ENCODE peak calls at places on chromosome 19, in ten cellular contexts. M is ovary; Y is CD8-positive, alpha-beta T cell; N is breast epithelium; J is neural progenitor cell; I is fibroblast of mammary gland; A is uterus; B is Peyer's patch; U is pancreas; G is lower leg skin. O is an unnamed sample.

GRCh38 chr19:28878862-28879566 is 333.9 kb downstream of the UQCRFS1 start:
- DNase-seq in M (peak), Y (peak), N (peak), J (peak), I (peak), A (peak), B (peak), U (no peak), G (peak), O (no peak)

GRCh38 chr19:5045956-5046338 is 77.0 kb downstream of the KDM4B start:
- DNase-seq in M (no peak), Y (no peak), N (no peak), J (no peak), I (no peak), A (no peak), B (no peak), U (no peak), G (no peak), O (no peak)

GRCh38 chr19:6891761-6892385 is 4.5 kb downstream of the ADGRE1 start:
- DNase-seq in M (no peak), Y (no peak), N (no peak), J (no peak), I (no peak), A (no peak), B (no peak), U (no peak), G (no peak), O (no peak)

GRCh38 chr19:56660381-56661105 is 11.0 kb downstream of the ZNF835 start:
- DNase-seq in M (peak), Y (no peak), N (no peak), J (no peak), I (no peak), A (no peak), B (no peak), U (peak), G (no peak), O (no peak)

GRCh38 chr19:2627319-2627829 is 75.1 kb downstream of the GNG7 start:
- DNase-seq in M (peak), Y (no peak), N (peak), J (no peak), I (peak), A (peak), B (peak), U (peak), G (peak), O (peak)

GRCh38 chr19:47098608-47099007 is 15.0 kb downstream of the ZC3H4 start:
- DNase-seq in M (no peak), Y (no peak), N (no peak), J (no peak), I (no peak), A (no peak), B (no peak), U (no peak), G (no peak), O (no peak)

GRCh38 chr19:33417751-33418150 is 44.2 kb downstream of the CEBPG start:
- DNase-seq in M (no peak), Y (no peak), N (no peak), J (no peak), I (no peak), A (no peak), B (no peak), U (peak), G (no peak), O (no peak)

GRCh38 chr19:27986299-27986698 is 1226.7 kb downstream of the UQCRFS1 start:
- DNase-seq in M (no peak), Y (no peak), N (no peak), J (no peak), I (no peak), A (no peak), B (no peak), U (no peak), G (no peak), O (no peak)

GRCh38 chr19:44741841-44742352 is 6.6 kb upstream of the BCL3 start:
- DNase-seq in M (peak), Y (no peak), N (peak), J (peak), I (peak), A (peak), B (peak), U (peak), G (peak), O (peak)

GRCh38 chr19:48344892-48345291 is 18.8 kb downstream of the TMEM143 start:
- DNase-seq in M (no peak), Y (no peak), N (no peak), J (no peak), I (no peak), A (no peak), B (no peak), U (no peak), G (no peak), O (no peak)

GRCh38 chr19:14150041-14150769 is 13.8 kb upstream of the ASF1B start:
- DNase-seq in M (no peak), Y (no peak), N (no peak), J (no peak), I (no peak), A (no peak), B (no peak), U (no peak), G (no peak), O (no peak)

GRCh38 chr19:20558571-20558970 is 7.0 kb downstream of the ZNF737 start:
- DNase-seq in M (no peak), Y (no peak), N (no peak), J (no peak), I (no peak), A (no peak), B (no peak), U (no peak), G (no peak), O (no peak)

DNA sequence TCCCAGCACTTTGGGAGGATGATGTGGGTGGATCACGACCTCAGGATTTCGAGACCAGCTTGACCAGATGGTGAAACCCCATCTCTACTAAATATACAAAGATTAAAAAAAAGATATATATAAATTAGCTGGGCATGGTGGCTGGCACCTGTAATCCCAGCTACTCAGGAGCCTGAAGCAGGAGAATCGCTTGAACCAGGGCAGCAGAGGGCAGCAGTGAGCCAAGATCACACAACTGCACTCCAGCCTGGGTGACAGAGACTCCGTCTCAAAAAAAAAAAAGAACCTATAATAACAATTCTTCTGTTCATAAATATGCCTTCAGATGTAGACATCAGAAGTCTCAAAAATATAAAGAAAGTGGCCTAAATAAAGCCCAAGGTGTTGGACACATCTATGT is 7.6 kb downstream of the ZNF737 start:
- DNase-seq in M (no peak), Y (no peak), N (no peak), J (no peak), I (no peak), A (no peak), B (no peak), U (no peak), G (no peak), O (no peak)
- TF ChIP-seq CTCF in M (no peak), Y (no peak), N (no peak), J (peak), I (no peak), A (no peak), B (no peak), U (peak), G (no peak), O (no peak)

DNA sequence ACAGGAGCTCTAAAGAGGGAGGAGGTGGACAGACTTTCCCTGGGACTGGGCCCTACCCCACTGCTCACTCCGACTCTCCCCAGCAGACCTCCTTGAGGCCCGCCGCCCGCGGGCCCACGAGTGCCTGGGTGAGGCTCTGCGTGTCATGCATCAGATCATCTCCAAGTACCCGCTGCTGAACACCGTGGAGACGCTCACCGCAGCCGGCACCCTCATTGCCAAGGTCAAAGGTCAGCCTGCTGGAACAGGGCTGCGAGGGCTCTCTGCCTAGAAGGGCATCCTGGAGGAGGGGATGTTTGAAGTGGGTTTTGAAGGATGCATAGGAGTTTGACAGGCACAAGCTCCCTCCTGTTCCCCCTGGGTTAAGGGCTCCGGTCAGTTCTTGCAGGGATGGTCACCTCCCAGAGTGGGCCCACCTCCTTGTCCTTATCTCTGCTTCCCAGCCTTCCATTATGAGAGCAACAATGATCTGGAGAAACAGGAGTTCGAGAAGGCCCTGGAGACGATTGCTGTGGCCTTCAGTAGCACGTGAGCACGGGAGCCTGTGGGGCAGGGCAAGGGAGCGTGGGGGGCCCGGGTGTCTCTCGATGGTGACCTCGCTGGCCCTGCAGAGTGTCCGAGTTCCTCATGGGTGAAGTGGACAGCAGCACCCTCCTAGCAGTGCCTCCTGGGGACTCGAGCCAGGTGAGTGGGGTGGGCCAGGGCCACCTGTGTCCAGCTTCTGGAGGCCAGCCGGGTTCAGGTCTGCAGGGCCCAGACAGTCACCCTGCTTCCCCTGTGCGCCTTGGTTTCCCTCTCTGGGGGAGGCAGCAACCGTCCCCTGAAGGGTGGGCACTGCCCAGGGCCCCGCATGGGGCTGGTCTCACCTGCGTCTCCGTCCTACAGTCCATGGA is 6.3 kb downstream of the ARHGAP45 start:
- DNase-seq in M (no peak), Y (no peak), N (no peak), J (no peak), I (no peak), A (no peak), B (no peak), U (peak), G (no peak), O (no peak)
- H3K4me3 ChIP-seq in M (no peak), Y (no peak), N (no peak), J (no peak), I (no peak), A (no peak), B (no peak), U (no peak), G (no peak), O (no peak)

DNA sequence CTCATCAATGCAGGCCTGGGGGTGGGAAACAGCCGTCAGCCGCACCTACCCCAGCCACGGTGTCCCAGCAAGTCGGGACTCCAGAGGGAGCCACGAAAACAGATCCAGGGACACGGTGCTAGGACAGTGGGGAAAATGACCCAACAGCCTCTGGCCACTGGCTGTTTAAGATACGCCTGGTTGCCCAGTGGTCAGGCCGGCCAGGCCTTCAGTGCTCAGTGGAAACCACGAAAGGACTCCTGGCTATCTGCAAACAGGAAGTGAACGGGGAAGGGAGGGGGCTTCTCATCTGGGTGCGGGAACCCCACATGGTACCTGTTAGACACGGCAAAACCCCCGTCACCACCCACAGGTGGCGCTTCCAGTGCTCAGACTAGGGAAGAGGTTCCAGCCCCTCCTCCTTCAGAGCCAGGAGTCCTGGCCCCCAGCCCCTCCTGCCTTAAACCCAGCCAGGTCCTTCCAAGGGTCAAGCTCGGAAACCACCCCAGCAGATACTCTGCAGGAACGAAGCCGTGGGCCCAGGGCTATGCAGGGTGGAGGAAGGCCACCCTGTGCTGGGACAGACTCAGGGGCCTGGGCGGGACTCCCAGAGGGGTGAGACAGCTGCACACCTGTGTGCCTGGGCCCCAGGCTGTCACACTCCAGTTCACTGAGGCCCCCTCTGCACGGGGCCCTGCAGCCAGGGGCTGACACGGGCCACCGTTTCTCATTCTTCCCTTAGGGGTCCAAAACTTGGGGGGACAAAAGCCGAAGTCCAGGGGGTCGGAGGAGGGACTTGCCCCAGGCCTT is 4.5 kb downstream of the PPP1R12C start:
- DNase-seq in M (peak), Y (no peak), N (no peak), J (no peak), I (no peak), A (peak), B (no peak), U (no peak), G (no peak), O (no peak)
- TF ChIP-seq CTCF in M (no peak), Y (no peak), N (no peak), J (no peak), I (no peak), A (no peak), B (no peak), U (no peak), G (no peak), O (no peak)

GRCh38 chr19:18660051-18660910 is 23.2 kb upstream of the CRTC1 start:
- DNase-seq in M (no peak), Y (no peak), N (no peak), J (no peak), I (peak), A (peak), B (peak), U (no peak), G (no peak), O (no peak)
- H3K4me3 ChIP-seq in M (no peak), Y (no peak), N (no peak), J (no peak), I (no peak), A (no peak), B (no peak), U (no peak), G (no peak), O (no peak)

DNA sequence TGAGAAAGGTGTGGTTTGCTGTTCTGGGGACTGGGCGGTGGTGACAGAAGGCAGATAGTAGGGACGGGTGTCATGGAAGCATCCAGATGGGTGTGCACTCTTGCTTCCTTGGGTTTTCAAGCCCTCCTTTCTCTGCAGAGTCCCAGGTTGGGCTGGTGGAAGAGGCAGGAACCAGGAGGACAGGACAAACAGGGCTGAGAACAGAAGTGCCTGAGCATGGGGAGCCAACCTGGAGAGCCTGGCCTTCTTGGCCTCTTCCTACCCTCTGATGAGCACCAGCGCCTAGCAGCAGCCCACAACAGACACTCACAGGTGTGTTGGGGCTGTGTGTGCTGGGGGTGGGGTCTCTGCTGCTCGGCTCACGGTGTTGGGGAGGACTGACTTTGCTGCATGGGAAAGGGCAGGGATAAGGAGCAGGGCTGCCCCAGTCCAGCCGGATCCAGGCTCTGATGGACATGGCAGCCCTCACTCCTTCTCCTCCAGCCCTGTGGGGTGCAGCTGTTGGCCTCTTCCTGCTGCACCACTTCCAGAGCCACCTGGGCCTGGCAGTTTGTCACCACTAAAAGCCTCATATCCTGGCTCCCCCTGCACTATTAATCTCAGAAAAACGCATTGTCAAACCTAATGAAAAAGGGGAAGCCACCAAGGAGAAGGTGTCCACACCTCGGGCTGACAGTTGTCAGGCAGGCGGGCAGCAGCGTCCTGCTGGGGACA is 150.7 kb upstream of the TSHZ3 start:
- DNase-seq in M (no peak), Y (no peak), N (no peak), J (no peak), I (no peak), A (no peak), B (no peak), U (no peak), G (no peak), O (no peak)
- TF ChIP-seq CTCF in M (no peak), Y (no peak), N (no peak), J (no peak), I (no peak), A (no peak), B (no peak), U (no peak), G (no peak), O (no peak)

DNA sequence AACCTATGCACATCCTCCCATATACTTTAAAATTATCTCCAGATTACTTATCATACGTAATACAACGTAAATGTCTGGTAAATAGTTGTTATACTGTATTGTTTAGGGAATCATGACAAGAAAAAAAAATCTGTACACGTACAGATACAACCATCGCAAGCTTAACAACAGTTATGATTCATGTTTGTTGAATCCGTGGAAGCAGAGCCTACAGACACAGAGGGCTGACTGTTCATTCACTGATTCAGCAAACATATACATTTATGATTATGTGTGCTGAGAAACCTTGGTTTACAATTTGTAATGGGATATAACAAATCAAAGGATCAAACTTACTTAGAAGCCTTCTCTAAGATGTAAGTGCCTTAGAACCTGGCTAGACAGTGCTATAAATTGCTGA is 1.5 kb downstream of the ZNF260 start:
- DNase-seq in M (no peak), Y (no peak), N (no peak), J (no peak), I (no peak), A (no peak), B (no peak), U (no peak), G (no peak), O (no peak)
- H3K4me3 ChIP-seq in M (no peak), Y (no peak), N (no peak), J (peak), I (no peak), A (no peak), B (no peak), U (no peak), G (no peak), O (no peak)

DNA sequence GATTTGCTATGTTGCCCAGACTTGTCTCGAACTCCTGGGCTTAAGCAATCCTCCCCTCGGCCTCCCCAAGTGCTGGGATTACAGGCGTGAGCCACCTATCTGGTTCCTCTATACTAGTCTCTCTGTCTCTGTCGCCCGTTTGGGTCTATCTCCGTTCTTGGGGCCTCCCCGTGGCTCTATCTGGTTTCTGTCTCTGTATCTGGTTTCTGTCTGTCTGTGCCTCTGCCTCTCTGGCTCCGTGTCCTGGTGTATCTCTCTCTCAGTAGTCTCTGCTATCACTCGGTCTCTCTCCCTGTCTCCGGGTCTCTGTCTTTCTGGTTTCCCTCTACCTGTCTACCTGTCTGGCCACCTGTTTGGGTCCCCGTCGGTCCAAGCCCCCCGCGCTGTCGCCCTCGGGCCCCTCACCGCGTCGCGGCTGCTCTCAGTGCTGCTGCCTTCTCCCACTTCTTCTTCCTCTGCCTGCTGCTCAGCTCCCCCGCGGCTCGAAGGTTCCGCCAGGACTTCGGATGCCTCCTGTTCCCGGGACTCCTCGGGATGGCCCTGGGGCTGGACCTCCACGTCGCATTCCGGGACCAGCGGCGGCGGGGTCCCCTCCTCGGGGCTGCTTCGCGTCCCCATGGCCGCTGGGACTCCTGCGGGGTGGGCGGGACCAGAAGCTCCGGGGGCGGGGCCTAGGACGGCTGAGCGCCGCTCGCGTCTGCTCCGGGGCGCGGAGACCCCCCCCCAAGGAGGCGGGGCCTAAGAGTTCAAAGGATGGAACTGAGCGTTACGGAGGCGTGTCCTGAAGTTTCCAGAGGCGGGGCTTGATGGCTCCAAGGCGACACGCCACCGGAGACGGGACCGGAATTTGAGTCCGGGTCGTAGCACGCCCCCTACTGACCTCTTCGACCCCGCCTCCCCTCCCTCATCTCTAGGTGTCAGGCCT is 783 bp downstream of the PHLDB3 start:
- DNase-seq in M (peak), Y (peak), N (peak), J (peak), I (peak), A (peak), B (peak), U (peak), G (peak), O (peak)
- TF ChIP-seq CTCF in M (no peak), Y (no peak), N (no peak), J (peak), I (no peak), A (no peak), B (no peak), U (no peak), G (no peak), O (no peak)

GRCh38 chr19:50460161-50460765 is 16.0 kb upstream of the EMC10 start:
- DNase-seq in M (no peak), Y (no peak), N (no peak), J (no peak), I (peak), A (no peak), B (no peak), U (no peak), G (no peak), O (no peak)
- H3K4me3 ChIP-seq in M (no peak), Y (no peak), N (no peak), J (no peak), I (no peak), A (no peak), B (no peak), U (no peak), G (no peak), O (no peak)

GRCh38 chr19:8074501-8074900 is 21.9 kb downstream of the CCL25 start:
- DNase-seq in M (no peak), Y (no peak), N (no peak), J (no peak), I (no peak), A (no peak), B (no peak), U (no peak), G (no peak), O (no peak)
- TF ChIP-seq CTCF in M (no peak), Y (no peak), N (no peak), J (no peak), I (no peak), A (no peak), B (no peak), U (no peak), G (no peak), O (no peak)

O was measured in AG04449.